ENCODE peak calls at places on chromosomes 1 and 21, in seven cellular contexts. One of them, this sample, is unnamed.

GRCh38 chr1:65389296-65389695 is 31.2 kb upstream of the LEPR start:
- DNase-seq in AG10803: no peak
- DNase-seq in uterus: no peak
- DNase-seq in hepatocyte: no peak
- DNase-seq in fibroblast of mammary gland: peak; percentile 18
- DNase-seq in GM06990: no peak
- DNase-seq in fibroblast of villous mesenchyme: no peak
- DNase-seq in this sample: peak; percentile 46

GRCh38 chr1:24929091-24929875 is 793 bp downstream of the RUNX3 start:
- DNase-seq in GM06990: peak; percentile 74
- DNase-seq in hepatocyte: peak; percentile 30
- DNase-seq in uterus: no peak
- DNase-seq in AG10803: peak; percentile 36
- DNase-seq in fibroblast of mammary gland: no peak
- DNase-seq in fibroblast of villous mesenchyme: no peak
- DNase-seq in this sample: peak; percentile 29

GRCh38 chr1:181255270-181255929 is 166.9 kb downstream of the IER5 start:
- DNase-seq in AG10803: peak; percentile 99
- DNase-seq in GM06990: no peak
- DNase-seq in uterus: no peak
- DNase-seq in hepatocyte: peak; percentile 74
- DNase-seq in fibroblast of villous mesenchyme: peak; percentile 90
- DNase-seq in fibroblast of mammary gland: peak; percentile 100
- DNase-seq in this sample: peak; percentile 89

GRCh38 chr1:60657926-60658325 is 424.4 kb upstream of the NFIA start:
- DNase-seq in fibroblast of mammary gland: no peak
- DNase-seq in AG10803: no peak
- DNase-seq in fibroblast of villous mesenchyme: no peak
- DNase-seq in uterus: no peak
- DNase-seq in GM06990: no peak
- DNase-seq in hepatocyte: no peak
- DNase-seq in this sample: no peak

GRCh38 chr1:77385551-77385950 is 103.7 kb downstream of the AK5 start:
- DNase-seq in GM06990: no peak
- DNase-seq in hepatocyte: no peak
- DNase-seq in AG10803: peak; percentile 12
- DNase-seq in fibroblast of mammary gland: peak; percentile 5
- DNase-seq in fibroblast of villous mesenchyme: no peak
- DNase-seq in uterus: no peak
- DNase-seq in this sample: no peak

GRCh38 chr1:10696977-10697376 is 99.5 kb downstream of the CASZ1 start:
- DNase-seq in fibroblast of villous mesenchyme: no peak
- DNase-seq in fibroblast of mammary gland: peak; percentile 9
- DNase-seq in GM06990: no peak
- DNase-seq in hepatocyte: no peak
- DNase-seq in AG10803: no peak
- DNase-seq in uterus: no peak
- DNase-seq in this sample: no peak

GRCh38 chr1:184075040-184076029 is 23.8 kb downstream of the TSEN15 start:
- DNase-seq in uterus: peak; percentile 28
- DNase-seq in GM06990: peak; percentile 6
- DNase-seq in fibroblast of mammary gland: peak; percentile 70
- DNase-seq in AG10803: peak; percentile 69
- DNase-seq in hepatocyte: peak; percentile 66
- DNase-seq in fibroblast of villous mesenchyme: peak; percentile 79
- DNase-seq in this sample: peak; percentile 64

GRCh38 chr1:156740307-156740678 is 595 bp downstream of the MRPL24 start:
- DNase-seq in fibroblast of mammary gland: no peak
- DNase-seq in AG10803: peak; percentile 13
- DNase-seq in GM06990: no peak
- DNase-seq in hepatocyte: no peak
- DNase-seq in uterus: no peak
- DNase-seq in fibroblast of villous mesenchyme: no peak
- DNase-seq in this sample: no peak

GRCh38 chr1:1847061-1847460 is 43.8 kb downstream of the GNB1 start:
- DNase-seq in GM06990: no peak
- DNase-seq in AG10803: no peak
- DNase-seq in fibroblast of villous mesenchyme: peak; percentile 77
- DNase-seq in hepatocyte: peak; percentile 68
- DNase-seq in fibroblast of mammary gland: no peak
- DNase-seq in uterus: no peak
- DNase-seq in this sample: no peak

GRCh38 chr1:181033128-181033798 is 520 bp upstream of the MR1 start:
- DNase-seq in fibroblast of mammary gland: peak; percentile 53
- DNase-seq in uterus: no peak
- DNase-seq in fibroblast of villous mesenchyme: peak; percentile 73
- DNase-seq in hepatocyte: peak; percentile 31
- DNase-seq in AG10803: peak; percentile 69
- DNase-seq in GM06990: peak; percentile 64
- DNase-seq in this sample: peak; percentile 94

GRCh38 chr21:16592399-16592798 is 862.6 kb downstream of the USP25 start:
- DNase-seq in fibroblast of mammary gland: peak; percentile 21
- DNase-seq in AG10803: no peak
- DNase-seq in fibroblast of villous mesenchyme: no peak
- DNase-seq in hepatocyte: no peak
- DNase-seq in uterus: no peak
- DNase-seq in GM06990: no peak
- DNase-seq in this sample: no peak

GRCh38 chr1:168550971-168551370 is 7.2 kb upstream of the XCL2 start:
- DNase-seq in fibroblast of mammary gland: no peak
- DNase-seq in hepatocyte: peak; percentile 19
- DNase-seq in AG10803: peak; percentile 25
- DNase-seq in fibroblast of villous mesenchyme: peak; percentile 55
- DNase-seq in uterus: no peak
- DNase-seq in GM06990: no peak
- DNase-seq in this sample: no peak

GRCh38 chr1:83029916-83030315 is 969.0 kb downstream of the TTLL7 start:
- DNase-seq in GM06990: no peak
- DNase-seq in uterus: no peak
- DNase-seq in fibroblast of mammary gland: peak; percentile 45
- DNase-seq in AG10803: peak; percentile 44
- DNase-seq in fibroblast of villous mesenchyme: peak; percentile 63
- DNase-seq in hepatocyte: no peak
- DNase-seq in this sample: no peak

GRCh38 chr21:42530167-42530518 is 16.5 kb downstream of the SLC37A1 start:
- DNase-seq in uterus: no peak
- DNase-seq in fibroblast of villous mesenchyme: no peak
- DNase-seq in GM06990: no peak
- DNase-seq in AG10803: no peak
- DNase-seq in hepatocyte: no peak
- DNase-seq in fibroblast of mammary gland: no peak
- DNase-seq in this sample: no peak
- H3K4me3 ChIP-seq in uterus: no peak overlapping the region
- H3K4me3 ChIP-seq in fibroblast of villous mesenchyme: no peak overlapping the region
- H3K4me3 ChIP-seq in GM06990: no peak overlapping the region
- H3K4me3 ChIP-seq in AG10803: no peak overlapping the region
- H3K4me3 ChIP-seq in hepatocyte: no peak overlapping the region
- H3K4me3 ChIP-seq in fibroblast of mammary gland: no peak overlapping the region
- H3K4me3 ChIP-seq in this sample: no peak overlapping the region

GRCh38 chr1:216111842-216112241 is 311.4 kb downstream of the USH2A start:
- DNase-seq in AG10803: no peak
- DNase-seq in fibroblast of mammary gland: peak; percentile 0
- DNase-seq in GM06990: no peak
- DNase-seq in fibroblast of villous mesenchyme: no peak
- DNase-seq in hepatocyte: no peak
- DNase-seq in uterus: no peak
- DNase-seq in this sample: no peak
- TF ChIP-seq CTCF in AG10803: peak; percentile 25
- TF ChIP-seq CTCF in fibroblast of mammary gland: peak; percentile 28
- TF ChIP-seq CTCF in GM06990: no peak
- TF ChIP-seq CTCF in fibroblast of villous mesenchyme: no peak
- TF ChIP-seq CTCF in hepatocyte: peak; percentile 45
- TF ChIP-seq CTCF in uterus: no peak
- TF ChIP-seq CTCF in this sample: no peak

DNA sequence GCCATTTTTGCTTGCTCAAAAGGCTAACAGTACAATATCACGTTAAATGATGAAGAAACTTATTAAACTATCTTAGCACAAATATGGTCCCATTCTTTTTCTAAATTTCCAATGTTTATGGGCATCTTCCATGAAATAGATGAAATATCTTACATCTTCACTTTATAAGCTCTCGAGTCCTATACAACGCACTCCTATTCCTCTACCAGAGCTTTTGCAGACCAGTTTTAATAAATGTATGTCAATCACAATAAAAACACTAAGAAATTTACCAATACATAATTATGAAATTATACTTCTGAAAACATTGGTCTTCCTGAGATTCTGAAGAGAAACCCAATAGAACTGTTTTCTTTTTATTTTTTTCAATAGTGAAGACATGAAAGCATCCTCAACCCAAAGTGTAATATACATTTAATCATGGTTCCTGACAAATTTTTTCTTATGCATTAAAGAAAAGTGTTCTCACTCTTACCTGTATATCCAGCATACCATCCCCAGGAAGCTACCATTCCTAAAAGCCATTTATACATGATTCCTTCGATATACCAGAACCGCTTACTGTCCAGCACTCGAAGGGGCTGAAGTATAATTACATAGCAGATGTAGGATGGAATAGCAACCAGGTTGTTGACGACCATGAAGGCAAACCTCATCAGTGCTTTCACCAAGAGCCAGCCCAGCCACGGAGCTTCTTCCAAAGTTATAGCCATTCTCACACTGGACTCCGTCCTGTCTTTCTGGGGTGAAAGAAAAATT is 1.8 kb downstream of the LPGAT1 start:
- DNase-seq in GM06990: no peak
- DNase-seq in fibroblast of villous mesenchyme: peak; percentile 13
- DNase-seq in hepatocyte: peak; percentile 13
- DNase-seq in AG10803: peak; percentile 4
- DNase-seq in uterus: no peak
- DNase-seq in fibroblast of mammary gland: no peak
- DNase-seq in this sample: peak; percentile 7
- H3K4me3 ChIP-seq in GM06990: peak overlapping the region; percentile 78
- H3K4me3 ChIP-seq in fibroblast of villous mesenchyme: peak overlapping the region; percentile 77
- H3K4me3 ChIP-seq in hepatocyte: peak overlapping the region; percentile 75
- H3K4me3 ChIP-seq in AG10803: peak overlapping the region; percentile 75
- H3K4me3 ChIP-seq in uterus: no peak overlapping the region
- H3K4me3 ChIP-seq in fibroblast of mammary gland: peak overlapping the region; percentile 68
- H3K4me3 ChIP-seq in this sample: peak overlapping the region; percentile 59

GRCh38 chr1:203628997-203629508 is 2.4 kb downstream of the ATP2B4 start:
- DNase-seq in GM06990: no peak
- DNase-seq in fibroblast of villous mesenchyme: no peak
- DNase-seq in uterus: no peak
- DNase-seq in fibroblast of mammary gland: no peak
- DNase-seq in AG10803: no peak
- DNase-seq in hepatocyte: no peak
- DNase-seq in this sample: no peak

GRCh38 chr1:203626910-203627246 is 246 bp downstream of the ATP2B4 start:
- DNase-seq in AG10803: no peak
- DNase-seq in hepatocyte: no peak
- DNase-seq in GM06990: no peak
- DNase-seq in uterus: no peak
- DNase-seq in fibroblast of mammary gland: no peak
- DNase-seq in fibroblast of villous mesenchyme: no peak
- DNase-seq in this sample: no peak

GRCh38 chr1:203627819-203628184 is 1.2 kb downstream of the ATP2B4 start:
- DNase-seq in fibroblast of mammary gland: peak; percentile 56
- DNase-seq in GM06990: no peak
- DNase-seq in AG10803: peak; percentile 57
- DNase-seq in uterus: no peak
- DNase-seq in fibroblast of villous mesenchyme: peak; percentile 51
- DNase-seq in hepatocyte: peak; percentile 43
- DNase-seq in this sample: peak; percentile 58

GRCh38 chr1:203629509-203630082 is 3.0 kb downstream of the ATP2B4 start:
- DNase-seq in hepatocyte: peak; percentile 84
- DNase-seq in fibroblast of mammary gland: peak; percentile 50
- DNase-seq in GM06990: peak; percentile 17
- DNase-seq in uterus: peak; percentile 73
- DNase-seq in fibroblast of villous mesenchyme: peak; percentile 74
- DNase-seq in AG10803: peak; percentile 49
- DNase-seq in this sample: peak; percentile 52

DNA sequence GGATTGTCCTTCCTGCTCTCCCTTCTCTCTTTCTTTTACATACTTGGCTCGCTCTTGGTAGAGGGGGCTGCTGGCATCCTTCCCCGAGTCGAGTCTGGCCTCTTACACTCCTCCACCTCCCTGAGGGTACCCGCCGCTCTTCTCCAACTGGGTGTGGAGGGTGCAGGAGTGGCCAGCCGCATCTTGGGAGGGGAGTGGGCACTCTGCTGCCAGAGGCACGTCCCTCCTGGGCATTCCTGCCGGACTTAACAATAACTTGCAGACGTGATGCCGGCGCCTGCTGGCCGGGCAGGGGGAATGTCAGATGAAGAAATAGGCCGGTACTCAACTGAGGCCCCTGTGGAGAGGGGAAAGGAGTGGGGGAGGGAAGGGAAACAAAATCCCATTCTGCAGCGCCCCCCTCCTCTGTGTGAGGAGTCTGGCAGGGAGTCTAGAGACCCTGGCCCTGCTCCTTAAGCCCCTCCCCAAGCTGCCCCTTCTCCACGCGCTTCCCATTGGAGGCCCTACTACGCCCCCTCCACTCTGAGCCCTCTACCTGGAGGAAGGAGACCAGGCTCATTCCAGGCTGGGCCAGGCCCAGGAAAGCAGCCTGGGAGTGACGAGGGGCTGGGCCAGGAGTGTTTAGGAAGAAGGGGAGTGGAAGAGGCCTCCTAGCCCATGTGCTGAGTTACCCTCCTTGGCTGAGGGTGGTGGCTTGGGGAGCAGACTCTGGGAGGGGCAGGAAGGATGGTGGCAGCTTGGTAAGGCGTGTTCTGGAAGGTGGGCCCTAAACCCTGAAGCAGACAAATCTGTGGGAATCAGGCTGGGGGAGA is 1.8 kb downstream of the ATP2B4 start:
- DNase-seq in AG10803: peak; percentile 54
- DNase-seq in GM06990: peak; percentile 20
- DNase-seq in fibroblast of villous mesenchyme: peak; percentile 59
- DNase-seq in fibroblast of mammary gland: peak; percentile 43
- DNase-seq in hepatocyte: peak; percentile 81
- DNase-seq in uterus: peak; percentile 63
- DNase-seq in this sample: peak; percentile 82
- TF ChIP-seq CTCF in AG10803: peak; percentile 42
- TF ChIP-seq CTCF in GM06990: no peak
- TF ChIP-seq CTCF in fibroblast of villous mesenchyme: peak; percentile 41
- TF ChIP-seq CTCF in fibroblast of mammary gland: peak; percentile 27
- TF ChIP-seq CTCF in hepatocyte: peak; percentile 37
- TF ChIP-seq CTCF in uterus: no peak
- TF ChIP-seq CTCF in this sample: peak; percentile 16

GRCh38 chr1:91066545-91066944 is 44.7 kb upstream of the ZNF644 start:
- DNase-seq in fibroblast of mammary gland: no peak
- DNase-seq in uterus: no peak
- DNase-seq in fibroblast of villous mesenchyme: no peak
- DNase-seq in GM06990: no peak
- DNase-seq in hepatocyte: no peak
- DNase-seq in AG10803: no peak
- DNase-seq in this sample: peak; percentile 14
- H3K4me3 ChIP-seq in fibroblast of mammary gland: no peak overlapping the region
- H3K4me3 ChIP-seq in uterus: no peak overlapping the region
- H3K4me3 ChIP-seq in fibroblast of villous mesenchyme: no peak overlapping the region
- H3K4me3 ChIP-seq in GM06990: no peak overlapping the region
- H3K4me3 ChIP-seq in hepatocyte: no peak overlapping the region
- H3K4me3 ChIP-seq in AG10803: no peak overlapping the region
- H3K4me3 ChIP-seq in this sample: no peak overlapping the region